ENCODE peak calls at places on chromosomes 3 and 15, in nine cellular contexts. Q, U, J, Y, P, C, F, H and W are unnamed samples.

GRCh38 chr3:84108442-84108971 is 850.3 kb upstream of the CADM2 start:
- DNase-seq in Q (no peak), U (no peak), J (peak), Y (peak), P (no peak), C (no peak), F (peak), H (peak), W (no peak)

GRCh38 chr15:79283252-79284048 is 928 bp downstream of the ANKRD34C start:
- DNase-seq in Q (peak), U (peak), J (peak), Y (no peak), P (peak), C (peak), F (peak), H (peak), W (peak)

GRCh38 chr15:88690331-88690730 is 51.5 kb downstream of the ISG20 start:
- DNase-seq in Q (no peak), U (no peak), J (no peak), Y (no peak), P (no peak), C (no peak), F (no peak), H (no peak), W (no peak)

GRCh38 chr3:55074861-55075260 is 147.0 kb upstream of the LRTM1 start:
- DNase-seq in Q (no peak), U (no peak), J (no peak), Y (no peak), P (no peak), C (no peak), F (no peak), H (no peak), W (no peak)

GRCh38 chr3:155069729-155070128 is 10.4 kb upstream of the MME start:
- DNase-seq in Q (peak), U (no peak), J (peak), Y (peak), P (no peak), C (no peak), F (peak), H (no peak), W (no peak)

GRCh38 chr3:149620291-149621020 is 37.4 kb downstream of the WWTR1 start:
- DNase-seq in Q (peak), U (no peak), J (peak), Y (peak), P (no peak), C (no peak), F (peak), H (peak), W (no peak)

GRCh38 chr15:41489641-41490040 is 4.0 kb upstream of the ITPKA start:
- DNase-seq in Q (no peak), U (no peak), J (no peak), Y (no peak), P (no peak), C (no peak), F (no peak), H (no peak), W (no peak)

GRCh38 chr3:50165388-50166308 is 10.5 kb downstream of the SEMA3F start:
- DNase-seq in Q (peak), U (no peak), J (no peak), Y (no peak), P (no peak), C (no peak), F (peak), H (peak), W (no peak)

GRCh38 chr15:81166949-81167816 is 29.5 kb upstream of the IL16 start:
- DNase-seq in Q (peak), U (no peak), J (no peak), Y (no peak), P (no peak), C (no peak), F (no peak), H (no peak), W (no peak)

GRCh38 chr3:100254168-100254777 is 6.5 kb upstream of the TBC1D23 start:
- DNase-seq in Q (peak), U (no peak), J (peak), Y (peak), P (peak), C (no peak), F (peak), H (peak), W (no peak)

GRCh38 chr3:57756528-57757401 is 656 bp downstream of the SLMAP start:
- DNase-seq in Q (peak), U (peak), J (peak), Y (peak), P (peak), C (peak), F (peak), H (peak), W (peak)

GRCh38 chr15:35466476-35466875 is 79.5 kb downstream of the DPH6 start:
- DNase-seq in Q (no peak), U (no peak), J (no peak), Y (no peak), P (no peak), C (no peak), F (no peak), H (no peak), W (no peak)

GRCh38 chr15:69154684-69155083 is 5.8 kb upstream of the GLCE start:
- DNase-seq in Q (peak), U (no peak), J (peak), Y (peak), P (no peak), C (no peak), F (peak), H (peak), W (no peak)

GRCh38 chr15:83010709-83011270 is 649 bp downstream of the C15orf40 start:
- DNase-seq in Q (peak), U (peak), J (peak), Y (peak), P (peak), C (peak), F (peak), H (peak), W (peak)

GRCh38 chr15:57150066-57150865 is 226.0 kb upstream of the CGNL1 start:
- DNase-seq in Q (no peak), U (no peak), J (no peak), Y (no peak), P (no peak), C (no peak), F (no peak), H (peak), W (no peak)

GRCh38 chr15:45948226-45948625 is 313.4 kb downstream of the SQOR start:
- DNase-seq in Q (no peak), U (no peak), J (no peak), Y (no peak), P (no peak), C (no peak), F (no peak), H (peak), W (no peak)

GRCh38 chr15:39079296-39079834 is 501.5 kb upstream of the THBS1 start:
- DNase-seq in Q (peak), U (no peak), J (peak), Y (peak), P (no peak), C (no peak), F (peak), H (peak), W (no peak)

GRCh38 chr3:191961036-191961435 is 500.1 kb downstream of the PYDC2 start:
- DNase-seq in Q (no peak), U (no peak), J (no peak), Y (no peak), P (no peak), C (no peak), F (no peak), H (peak), W (no peak)

GRCh38 chr3:149332781-149333517 is 487 bp downstream of the TM4SF18 start:
- DNase-seq in Q (no peak), U (no peak), J (no peak), Y (no peak), P (no peak), C (no peak), F (no peak), H (peak), W (no peak)

GRCh38 chr15:85704021-85704420 is 90.7 kb downstream of the KLHL25 start:
- DNase-seq in Q (peak), U (no peak), J (no peak), Y (no peak), P (no peak), C (no peak), F (no peak), H (no peak), W (peak)

GRCh38 chr3:149833241-149833640 is 20.2 kb downstream of the RNF13 start:
- DNase-seq in Q (no peak), U (no peak), J (no peak), Y (no peak), P (no peak), C (no peak), F (no peak), H (no peak), W (no peak)

GRCh38 chr15:85764649-85765277 is 30.0 kb downstream of the KLHL25 start:
- DNase-seq in Q (peak), U (no peak), J (no peak), Y (no peak), P (no peak), C (no peak), F (peak), H (no peak), W (no peak)

GRCh38 chr3:66998899-66999235 is 760 bp downstream of the KBTBD8 start:
- DNase-seq in Q (no peak), U (no peak), J (no peak), Y (no peak), P (no peak), C (no peak), F (peak), H (no peak), W (no peak)

GRCh38 chr3:82186017-82186416 is 424.6 kb upstream of the GBE1 start:
- DNase-seq in Q (no peak), U (no peak), J (no peak), Y (no peak), P (no peak), C (peak), F (no peak), H (no peak), W (no peak)

GRCh38 chr15:48604567-48604966 is 40.9 kb downstream of the FBN1 start:
- DNase-seq in Q (no peak), U (no peak), J (no peak), Y (no peak), P (no peak), C (no peak), F (peak), H (no peak), W (no peak)

GRCh38 chr15:31561156-31561555 is 234.5 kb downstream of the KLF13 start:
- DNase-seq in Q (no peak), U (no peak), J (no peak), Y (no peak), P (no peak), C (no peak), F (no peak), H (no peak), W (no peak)

GRCh38 chr3:158272071-158272470 is 162.2 kb downstream of the RSRC1 start:
- DNase-seq in Q (no peak), U (no peak), J (no peak), Y (no peak), P (no peak), C (no peak), F (no peak), H (no peak), W (no peak)